ENCODE peak calls at places on chromosomes 4 and X, in six cellular contexts. N is AG10803, T is HepG2, Q is pancreas, F is GM20000, A is foreskin keratinocyte. G is an unnamed sample.

GRCh38 chr4:4289575-4289929 is 402 bp downstream of the LYAR start:
- DNase-seq in N (peak; percentile 13), T (no peak), Q (no peak), F (no peak), A (peak; percentile 35), G (no peak)

GRCh38 chr4:138092060-138092459 is 150.1 kb downstream of the SLC7A11 start:
- DNase-seq in N (no peak), T (no peak), Q (no peak), F (no peak), A (no peak), G (no peak)

GRCh38 chrX:18549643-18550042 is 122.3 kb downstream of the RS1 start:
- DNase-seq in N (no peak), T (no peak), Q (no peak), F (no peak), A (peak; percentile 47), G (no peak)

GRCh38 chrX:46572295-46572936 is 1.1 kb upstream of the CHST7 start:
- DNase-seq in N (no peak), T (no peak), Q (no peak), F (peak; percentile 45), A (no peak), G (no peak)

GRCh38 chr4:141571368-141571767 is 65.0 kb upstream of the IL15 start:
- DNase-seq in N (peak; percentile 24), T (no peak), Q (no peak), F (no peak), A (no peak), G (no peak)

GRCh38 chr4:110823251-110823650 is 200.4 kb upstream of the PITX2 start:
- DNase-seq in N (peak; percentile 49), T (no peak), Q (no peak), F (no peak), A (peak; percentile 82), G (no peak)

GRCh38 chr4:79273918-79274317 is 51.9 kb downstream of the NAA11 start:
- DNase-seq in N (no peak), T (no peak), Q (no peak), F (no peak), A (no peak), G (no peak)

GRCh38 chr4:148787831-148788477 is 345.7 kb upstream of the NR3C2 start:
- DNase-seq in N (peak; percentile 54), T (no peak), Q (no peak), F (no peak), A (peak; percentile 39), G (no peak)

GRCh38 chrX:38318606-38319005 is 8.7 kb downstream of the RPGR start:
- DNase-seq in N (no peak), T (no peak), Q (no peak), F (no peak), A (no peak), G (no peak)

GRCh38 chr4:177041356-177041755 is 248.6 kb upstream of the VEGFC start:
- DNase-seq in N (peak; percentile 46), T (no peak), Q (no peak), F (no peak), A (no peak), G (no peak)

GRCh38 chr4:99808260-99808857 is 8.3 kb upstream of the DAPP1 start:
- DNase-seq in N (peak; percentile 6), T (peak; percentile 49), Q (peak; percentile 59), F (peak; percentile 68), A (no peak), G (peak; percentile 87)

GRCh38 chr4:105837037-105837436 is 58.2 kb upstream of the NPNT start:
- DNase-seq in N (no peak), T (no peak), Q (no peak), F (no peak), A (no peak), G (no peak)

GRCh38 chrX:581066-581465 is 49.5 kb upstream of the SHOX start:
- DNase-seq in N (no peak), T (no peak), Q (no peak), F (no peak), A (no peak), G (no peak)

GRCh38 chrX:134236690-134237362 is at the start of gene CCDC160:
- DNase-seq in N (no peak), T (peak; percentile 3), Q (peak; percentile 69), F (peak; percentile 22), A (no peak), G (peak; percentile 78)

GRCh38 chrX:22577181-22577580 is 304.5 kb downstream of the CBLL2 start:
- DNase-seq in N (peak; percentile 52), T (no peak), Q (no peak), F (no peak), A (peak; percentile 76), G (no peak)

GRCh38 chr4:42473071-42473684 is 75.9 kb downstream of the SHISA3 start:
- DNase-seq in N (no peak), T (no peak), Q (no peak), F (no peak), A (no peak), G (no peak)

GRCh38 chrX:40303256-40304077 is 205.7 kb upstream of the BCOR start:
- DNase-seq in N (no peak), T (no peak), Q (no peak), F (no peak), A (no peak), G (no peak)

GRCh38 chrX:48705876-48706275 is 9.3 kb downstream of the SUV39H1 start:
- DNase-seq in N (no peak), T (no peak), Q (no peak), F (no peak), A (no peak), G (no peak)

GRCh38 chr4:145248502-145248901 is 68.1 kb upstream of the OTUD4 start:
- DNase-seq in N (no peak), T (no peak), Q (no peak), F (no peak), A (no peak), G (no peak)

GRCh38 chr4:177187371-177187770 is 122.3 kb upstream of the NEIL3 start:
- DNase-seq in N (no peak), T (no peak), Q (no peak), F (no peak), A (no peak), G (no peak)

GRCh38 chr4:6366581-6366980 is 96.9 kb downstream of the WFS1 start:
- DNase-seq in N (no peak), T (no peak), Q (peak; percentile 2), F (no peak), A (no peak), G (no peak)

GRCh38 chrX:130799393-130799792 is 103.6 kb downstream of the ENOX2 start:
- DNase-seq in N (peak; percentile 17), T (no peak), Q (no peak), F (no peak), A (peak; percentile 58), G (no peak)

GRCh38 chr4:24745172-24745895 is 50.0 kb upstream of the SOD3 start:
- DNase-seq in N (no peak), T (no peak), Q (no peak), F (no peak), A (peak; percentile 33), G (no peak)

GRCh38 chrX:13428055-13428786 is 108.4 kb upstream of the ATXN3L start:
- DNase-seq in N (peak; percentile 75), T (no peak), Q (no peak), F (no peak), A (peak; percentile 86), G (no peak)

GRCh38 chr4:20271954-20272353 is 20.2 kb downstream of the SLIT2 start:
- DNase-seq in N (no peak), T (no peak), Q (no peak), F (no peak), A (no peak), G (no peak)

GRCh38 chrX:140505421-140506337 is 810 bp upstream of the SOX3 start:
- DNase-seq in N (no peak), T (no peak), Q (no peak), F (no peak), A (no peak), G (no peak)

GRCh38 chrX:140509468-140510305 is 4.8 kb upstream of the SOX3 start:
- DNase-seq in N (no peak), T (no peak), Q (no peak), F (no peak), A (no peak), G (no peak)

GRCh38 chrX:140508958-140509357 is 4.1 kb upstream of the SOX3 start:
- DNase-seq in N (no peak), T (no peak), Q (no peak), F (no peak), A (no peak), G (no peak)

GRCh38 chrX:140507223-140507981 is 2.5 kb upstream of the SOX3 start:
- DNase-seq in N (no peak), T (no peak), Q (no peak), F (no peak), A (peak; percentile 15), G (no peak)

GRCh38 chrX:140507982-140508305 is 3.1 kb upstream of the SOX3 start:
- DNase-seq in N (no peak), T (no peak), Q (no peak), F (no peak), A (no peak), G (no peak)
- TF ChIP-seq CTCF in N (peak; percentile 22), T (no peak), Q (no peak), F (no peak), A (no peak), G (no peak)

DNA sequence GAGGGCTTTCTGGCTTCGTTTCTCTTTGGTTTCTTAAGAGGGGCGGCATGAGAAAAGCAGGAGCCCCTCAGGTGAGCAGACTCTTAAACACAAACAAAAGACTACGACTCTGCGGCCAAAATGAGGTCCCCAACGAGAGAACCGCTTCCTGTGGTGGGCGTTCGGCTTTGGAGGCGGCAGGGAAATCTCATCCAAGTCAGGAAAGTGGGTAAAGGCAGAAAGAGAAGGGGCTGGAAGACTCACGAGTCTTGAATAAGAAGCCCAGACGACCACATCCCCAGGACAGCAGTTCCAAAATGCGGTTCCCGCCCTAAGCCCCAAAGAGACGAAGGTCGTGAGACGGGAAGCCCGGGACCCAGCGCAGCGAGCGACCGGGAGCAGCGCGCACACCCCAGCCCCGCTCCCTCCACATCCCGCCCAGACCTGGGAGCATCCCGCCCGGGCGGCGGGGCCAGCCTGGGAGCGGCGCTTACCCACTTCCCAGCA is 386 bp downstream of the UGDH start:
- DNase-seq in N (no peak), T (no peak), Q (no peak), F (no peak), A (no peak), G (no peak)
- TF ChIP-seq CTCF in N (no peak), T (no peak), Q (no peak), F (no peak), A (no peak), G (no peak)

GRCh38 chrX:15815779-15816452 is 25.6 kb downstream of the ZRSR2 start:
- DNase-seq in N (peak; percentile 38), T (peak; percentile 5), Q (no peak), F (peak; percentile 21), A (peak; percentile 3), G (no peak)
- TF ChIP-seq CTCF in N (peak; percentile 46), T (peak; percentile 22), Q (no peak), F (no peak), A (peak; percentile 37), G (no peak)

DNA sequence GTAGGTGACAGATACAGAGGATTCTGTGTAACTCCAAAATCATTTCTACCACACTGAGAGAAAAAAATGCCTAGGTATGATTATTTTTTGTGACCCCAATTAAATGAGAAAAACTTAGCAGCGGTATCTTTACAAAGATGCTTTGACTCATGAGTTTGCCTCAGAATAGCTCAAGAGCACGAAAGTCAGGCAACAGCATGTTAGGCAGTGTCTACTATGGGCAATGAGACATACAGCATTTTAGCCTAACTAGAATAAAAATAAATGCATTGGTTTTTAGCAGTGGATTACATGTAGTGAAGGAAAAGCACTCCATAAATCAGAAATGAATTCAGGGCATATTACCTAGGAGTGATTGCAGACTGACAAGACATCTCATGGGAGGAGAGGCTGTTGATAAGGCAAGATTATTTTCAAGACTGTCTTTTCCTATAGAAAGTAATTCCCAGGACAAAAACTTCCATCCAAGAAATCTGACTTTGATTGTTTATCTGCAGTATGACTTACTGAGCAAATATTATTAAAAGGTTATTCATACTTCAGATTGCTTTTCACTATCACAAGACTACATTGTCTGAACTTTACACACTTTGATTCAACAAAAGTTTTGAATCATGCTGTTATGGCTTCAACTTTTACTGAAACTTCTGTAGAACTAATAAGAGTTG is 3.6 kb downstream of the ANXA10 start:
- DNase-seq in N (no peak), T (no peak), Q (no peak), F (no peak), A (no peak), G (no peak)
- TF ChIP-seq CTCF in N (no peak), T (no peak), Q (no peak), F (no peak), A (no peak), G (no peak)